ENCODE peak calls at places on chromosome 5, in four cellular contexts. F is central memory CD8-positive, alpha-beta T cell; W is T1000; B is kidney glomerular epithelial cell. S is an unnamed sample.

GRCh38 chr5:136032564-136032963 is 3.8 kb downstream of the TGFBI start:
- DNase-seq in F (no peak), W (peak; percentile 26), B (no peak), S (peak; percentile 69)

GRCh38 chr5:112420111-112420864 is 1.2 kb upstream of the EPB41L4A start:
- DNase-seq in F (no peak), W (peak; percentile 61), B (peak; percentile 72), S (peak; percentile 55)

GRCh38 chr5:39547548-39548154 is 122.9 kb upstream of the DAB2 start:
- DNase-seq in F (no peak), W (peak; percentile 7), B (peak; percentile 66), S (peak; percentile 70)

GRCh38 chr5:18745988-18746615 is 1111.8 kb downstream of the TAF11L14 start:
- DNase-seq in F (no peak), W (peak; percentile 12), B (peak; percentile 18), S (peak; percentile 98)

GRCh38 chr5:139514486-139514856 is 31.9 kb upstream of the STING1 start:
- DNase-seq in F (no peak), W (no peak), B (no peak), S (no peak)

GRCh38 chr5:108345541-108346171 is 36.2 kb downstream of the FBXL17 start:
- DNase-seq in F (no peak), W (no peak), B (peak; percentile 60), S (peak; percentile 46)

GRCh38 chr5:149348463-149348862 is 3.2 kb downstream of the GRPEL2 start:
- DNase-seq in F (no peak), W (no peak), B (peak; percentile 17), S (no peak)

GRCh38 chr5:179872356-179873160 is 13.9 kb upstream of the MRNIP start:
- DNase-seq in F (no peak), W (no peak), B (no peak), S (no peak)

GRCh38 chr5:178542455-178542854 is 47.7 kb downstream of the COL23A1 start:
- DNase-seq in F (no peak), W (no peak), B (peak; percentile 71), S (peak; percentile 51)

GRCh38 chr5:163571755-163572154 is 66.3 kb downstream of the MAT2B start:
- DNase-seq in F (no peak), W (peak; percentile 47), B (peak; percentile 67), S (peak; percentile 86)

GRCh38 chr5:66891184-66891925 is 295.2 kb downstream of the MAST4 start:
- DNase-seq in F (no peak), W (no peak), B (peak; percentile 58), S (no peak)

GRCh38 chr5:117982691-117983090 is 1005.7 kb downstream of the DTWD2 start:
- DNase-seq in F (no peak), W (no peak), B (no peak), S (no peak)

GRCh38 chr5:101535626-101536025 is 632.5 kb upstream of the ST8SIA4 start:
- DNase-seq in F (no peak), W (no peak), B (no peak), S (no peak)

GRCh38 chr5:40904205-40904993 is 4.9 kb upstream of the C7 start:
- DNase-seq in F (no peak), W (peak; percentile 63), B (peak; percentile 37), S (peak; percentile 71)

GRCh38 chr5:148179234-148179824 is 11.0 kb downstream of the SPINK14 start:
- DNase-seq in F (no peak), W (no peak), B (peak; percentile 55), S (peak; percentile 29)

GRCh38 chr5:150412319-150413175 is at the start of gene CD74:
- DNase-seq in F (peak; percentile 82), W (no peak), B (peak; percentile 96), S (peak; percentile 56)

GRCh38 chr5:52807037-52807436 is 19.3 kb downstream of the ITGA1 start:
- DNase-seq in F (no peak), W (no peak), B (no peak), S (no peak)

GRCh38 chr5:150077996-150078801 is 8.2 kb downstream of the CSF1R start:
- DNase-seq in F (peak; percentile 9), W (no peak), B (no peak), S (no peak)

GRCh38 chr5:96924016-96924443 is 11.8 kb upstream of the LNPEP start:
- DNase-seq in F (no peak), W (no peak), B (no peak), S (no peak)

GRCh38 chr5:154487541-154487940 is 9.5 kb upstream of the HAND1 start:
- DNase-seq in F (no peak), W (no peak), B (no peak), S (no peak)

GRCh38 chr5:120545007-120545406 is 80.9 kb downstream of the PRR16 start:
- DNase-seq in F (no peak), W (no peak), B (no peak), S (no peak)

GRCh38 chr5:171869956-171870355 is 84.3 kb downstream of the SMIM23 start:
- DNase-seq in F (no peak), W (no peak), B (no peak), S (no peak)

GRCh38 chr5:141479776-141480175 is 4.0 kb downstream of the PCDHGC3 start:
- DNase-seq in F (no peak), W (no peak), B (no peak), S (no peak)

GRCh38 chr5:31809037-31809910 is 170.3 kb downstream of the PDZD2 start:
- DNase-seq in F (no peak), W (no peak), B (peak; percentile 65), S (peak; percentile 68)